ENCODE peak calls at places on chromosomes 6 and 20, in six cellular contexts. J, O, M, H, I and L are unnamed samples. For H3K27me3, the result is how much of the 10 kb centered on the place peaks cover.

GRCh38 chr20:667351-668034 is 8.1 kb downstream of the SCRT2 start:
- DNase-seq in I (peak), H (peak), O (peak), M (no peak), J (peak), L (peak)

GRCh38 chr20:43534016-43534415 is 24.8 kb upstream of the SGK2 start:
- DNase-seq in I (no peak), H (no peak), J (no peak), M (peak), O (no peak), L (no peak)

GRCh38 chr6:63351995-63352586 is 32.3 kb upstream of the LGSN start:
- DNase-seq in H (no peak), M (no peak), I (no peak), O (no peak), J (peak), L (no peak)

GRCh38 chr6:111011360-111012142 is 29.7 kb downstream of the RPF2 start:
- DNase-seq in J (peak), H (no peak), M (no peak), O (no peak), I (no peak), L (peak)

GRCh38 chr6:35089935-35090505 is 51.1 kb downstream of the TCP11 start:
- DNase-seq in I (no peak), M (no peak), H (no peak), J (peak), O (peak), L (peak)

GRCh38 chr20:10637062-10637559 is 36.7 kb downstream of the JAG1 start:
- DNase-seq in M (peak), I (no peak), H (no peak), O (no peak), J (peak), L (no peak)

GRCh38 chr6:163314791-163315404 is 99.6 kb upstream of the QKI start:
- DNase-seq in M (no peak), I (no peak), J (no peak), O (no peak), H (no peak), L (no peak)

GRCh38 chr6:123276439-123277045 is 280.5 kb downstream of the CLVS2 start:
- DNase-seq in J (no peak), I (no peak), H (no peak), M (no peak), O (no peak), L (peak)

GRCh38 chr6:15798856-15799255 is 136.0 kb upstream of the DTNBP1 start:
- DNase-seq in H (no peak), M (no peak), J (no peak), O (peak), I (no peak), L (no peak)

GRCh38 chr6:132931937-132932336 is 117.6 kb downstream of the RPS12 start:
- DNase-seq in H (no peak), M (no peak), O (no peak), J (peak), I (peak), L (no peak)

GRCh38 chr6:1820165-1820564 is 210.4 kb downstream of the FOXC1 start:
- DNase-seq in O (no peak), H (no peak), I (no peak), J (peak), M (no peak), L (no peak)

GRCh38 chr6:108556864-108557493 is 3.7 kb upstream of the FOXO3 start:
- DNase-seq in O (no peak), H (no peak), I (no peak), J (peak), M (no peak), L (peak)

GRCh38 chr6:160662842-160663241 is 1.2 kb downstream of the LPA start:
- DNase-seq in I (no peak), J (no peak), O (no peak), M (no peak), H (no peak), L (no peak)

GRCh38 chr20:11144114-11144513 is 470.3 kb upstream of the JAG1 start:
- DNase-seq in H (no peak), M (no peak), O (no peak), J (peak), I (no peak), L (no peak)

GRCh38 chr20:46964299-46965123 is 69.9 kb downstream of the EYA2 start:
- DNase-seq in I (no peak), H (no peak), J (no peak), O (no peak), M (no peak), L (no peak)

GRCh38 chr6:36052092-36052491 is 24.5 kb downstream of the MAPK14 start:
- DNase-seq in I (peak), H (no peak), M (no peak), O (no peak), J (no peak), L (no peak)

GRCh38 chr20:59431014-59431413 is 130.6 kb downstream of the EDN3 start:
- DNase-seq in O (no peak), I (no peak), H (no peak), M (no peak), J (no peak), L (no peak)

DNA sequence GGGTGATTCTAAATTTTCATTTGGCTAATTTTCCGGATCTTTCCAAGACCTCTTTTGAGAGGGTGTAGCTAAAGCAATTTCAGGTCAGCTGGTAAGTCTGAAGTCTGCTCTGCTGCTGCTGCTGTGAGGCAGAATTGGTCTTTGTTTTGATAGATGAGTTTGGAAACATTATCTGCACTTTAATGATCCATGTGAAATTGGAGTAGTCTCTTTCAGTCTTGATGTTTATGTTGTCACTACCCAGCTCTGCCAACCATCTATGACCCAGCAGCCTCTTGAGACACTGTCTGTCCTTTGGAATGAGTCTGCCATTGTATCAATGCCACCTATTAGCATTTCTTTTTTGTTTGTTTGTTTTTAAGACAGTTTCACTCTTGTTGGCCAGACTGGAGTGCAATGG is 44.1 kb downstream of the TXNDC5 start:
- DNase-seq in H (no peak), M (no peak), O (no peak), I (no peak), J (no peak), L (no peak)
- H3K27me3 ChIP-seq in H (under half), M (under half), O (under half), I (under half), J (under half), L (under half)

GRCh38 chr6:43489277-43490072 is 12.1 kb downstream of the TJAP1 start:
- DNase-seq in O (no peak), H (no peak), J (no peak), I (no peak), M (no peak), L (peak)

GRCh38 chr6:43492673-43493072 is 15.3 kb downstream of the TJAP1 start:
- DNase-seq in H (no peak), M (no peak), I (no peak), J (peak), O (no peak), L (peak)

GRCh38 chr6:43491750-43492661 is 14.6 kb downstream of the TJAP1 start:
- DNase-seq in O (no peak), H (peak), I (peak), J (peak), M (peak), L (peak)

GRCh38 chr6:43490523-43490939 is 13.2 kb downstream of the TJAP1 start:
- DNase-seq in M (no peak), J (no peak), H (no peak), I (no peak), O (no peak), L (peak)

DNA sequence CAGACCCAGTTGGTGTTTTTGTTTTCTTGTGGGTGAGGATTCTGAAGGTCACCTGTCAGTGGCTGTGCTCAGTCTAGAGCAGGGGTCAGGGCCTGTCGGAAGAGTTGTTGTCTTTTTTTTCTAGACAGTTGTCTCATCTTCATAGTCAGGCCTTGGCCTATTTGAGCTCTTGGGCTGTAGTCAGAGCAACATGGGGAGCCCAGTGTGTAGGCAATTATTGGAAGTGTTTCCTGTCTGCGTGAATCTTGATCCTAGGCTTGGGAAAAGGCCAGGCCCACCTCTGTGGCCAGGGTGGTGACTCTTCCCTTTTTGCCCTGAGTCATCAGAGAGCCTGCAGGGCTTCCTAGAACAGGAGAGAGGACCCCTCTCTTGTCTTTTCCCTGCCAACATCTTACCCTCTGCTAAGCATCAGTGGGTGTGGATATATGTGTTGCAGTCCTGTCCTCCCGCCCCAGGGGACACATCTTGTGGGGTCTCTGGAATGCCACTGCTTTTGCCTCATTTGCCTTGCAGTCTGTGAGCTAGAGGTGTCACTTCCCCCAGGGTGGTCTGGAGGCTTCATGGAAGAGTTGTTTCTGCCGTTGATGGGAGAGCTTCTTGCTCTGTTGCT is 11.4 kb downstream of the TJAP1 start:
- DNase-seq in I (no peak), J (peak), M (no peak), O (no peak), H (no peak), L (peak)
- H3K4me3 ChIP-seq in I (no peak), J (no peak), M (no peak), O (no peak), H (no peak), L (no peak)

DNA sequence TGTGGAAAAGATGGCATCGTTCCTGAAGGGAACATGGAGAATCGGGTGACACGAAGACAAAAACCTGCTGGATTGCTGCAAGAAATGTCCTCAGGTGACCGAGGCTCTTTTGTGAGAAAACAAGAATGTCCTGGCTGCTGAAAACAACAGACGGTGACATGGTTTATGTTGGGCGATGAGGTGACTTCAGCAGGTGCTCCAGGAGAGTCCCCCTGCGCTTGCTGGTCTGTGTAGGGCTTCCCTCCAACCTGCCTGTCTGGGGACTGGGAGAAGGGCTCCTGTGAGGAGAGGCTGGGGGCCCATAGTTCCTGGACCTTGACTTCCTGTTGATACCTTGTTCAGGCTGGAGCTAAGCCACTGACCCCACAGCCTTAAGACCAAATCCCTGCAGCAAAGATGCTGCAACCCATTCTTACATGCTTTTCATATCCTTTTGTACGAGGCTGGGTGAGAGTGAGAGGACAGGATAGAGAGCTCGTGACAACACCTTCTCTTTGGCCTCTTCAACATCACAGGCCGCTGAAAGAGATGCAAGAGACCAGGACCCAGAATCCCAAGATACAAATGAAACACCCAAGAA is 134.8 kb downstream of the CD83 start:
- DNase-seq in I (no peak), O (peak), M (no peak), H (no peak), J (no peak), L (no peak)
- H3K27me3 ChIP-seq in I (under half), O (under half), M (under half), H (under half), J (under half), L (under half)

DNA sequence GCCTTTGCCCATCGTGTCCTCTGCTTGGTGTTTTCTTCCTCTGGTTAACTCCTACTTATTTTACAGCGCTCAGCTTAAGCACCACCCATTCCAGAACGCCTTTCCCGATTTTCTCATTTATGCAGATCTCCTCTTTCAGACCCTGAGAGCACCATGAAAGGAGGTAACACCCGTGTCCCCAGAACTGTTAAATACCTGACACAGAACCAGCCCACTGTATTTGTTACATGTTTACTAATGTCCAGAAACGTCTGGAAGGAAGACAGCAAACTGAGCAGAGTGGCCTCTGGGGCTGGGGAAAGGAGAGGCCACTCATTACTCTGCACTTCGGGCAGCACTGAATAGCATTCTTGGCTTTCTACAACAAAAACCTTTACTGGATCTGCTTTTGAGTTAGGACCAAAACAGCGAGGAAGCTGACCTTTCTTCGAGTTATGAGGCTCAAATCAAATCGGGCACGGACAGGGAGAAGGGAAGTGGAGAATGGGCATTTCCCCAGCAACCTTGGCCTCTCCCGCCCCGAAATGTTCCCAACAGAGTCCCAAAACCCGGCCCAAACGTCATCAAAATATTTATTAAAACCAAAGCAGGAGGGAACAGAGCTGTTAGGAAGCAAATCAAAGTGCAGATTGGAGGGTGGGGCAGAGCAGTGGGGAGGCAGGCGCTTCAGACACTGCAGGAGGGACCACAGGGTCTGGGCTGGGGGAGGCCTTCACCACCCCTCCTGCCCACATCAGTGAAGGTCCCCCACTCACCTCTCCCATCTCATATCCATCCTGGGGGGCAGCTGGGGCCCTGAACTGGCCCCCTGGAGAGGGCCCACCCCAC is 1.1 kb upstream of the NECAB3 start:
- DNase-seq in J (no peak), I (peak), M (peak), O (no peak), H (no peak), L (peak)
- H3K4me3 ChIP-seq in J (peak), I (no peak), M (peak), O (peak), H (peak), L (peak)

DNA sequence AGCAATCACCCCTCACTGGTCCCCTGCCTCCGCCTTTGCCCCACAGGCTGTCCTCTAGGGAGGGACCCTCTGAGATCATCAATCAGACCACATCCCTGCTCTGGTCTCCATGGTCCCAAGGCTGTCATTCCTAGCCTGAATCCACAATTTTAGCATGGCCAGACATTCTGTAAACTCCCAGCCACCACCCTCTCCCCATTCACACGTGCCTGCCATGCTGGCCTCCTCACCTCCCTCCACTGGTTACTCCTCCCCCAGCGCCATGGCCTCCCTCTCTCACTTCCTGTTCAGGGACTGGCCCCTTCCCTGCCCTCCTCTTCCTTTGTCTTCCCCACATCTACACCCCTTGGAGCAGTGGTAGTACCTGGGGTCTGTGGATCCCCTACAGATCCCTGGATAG is 150.7 kb upstream of the MLN start:
- DNase-seq in M (no peak), H (no peak), I (no peak), J (no peak), O (no peak), L (peak)
- H3K27me3 ChIP-seq in M (under half), H (under half), I (under half), J (under half), O (under half), L (under half)

DNA sequence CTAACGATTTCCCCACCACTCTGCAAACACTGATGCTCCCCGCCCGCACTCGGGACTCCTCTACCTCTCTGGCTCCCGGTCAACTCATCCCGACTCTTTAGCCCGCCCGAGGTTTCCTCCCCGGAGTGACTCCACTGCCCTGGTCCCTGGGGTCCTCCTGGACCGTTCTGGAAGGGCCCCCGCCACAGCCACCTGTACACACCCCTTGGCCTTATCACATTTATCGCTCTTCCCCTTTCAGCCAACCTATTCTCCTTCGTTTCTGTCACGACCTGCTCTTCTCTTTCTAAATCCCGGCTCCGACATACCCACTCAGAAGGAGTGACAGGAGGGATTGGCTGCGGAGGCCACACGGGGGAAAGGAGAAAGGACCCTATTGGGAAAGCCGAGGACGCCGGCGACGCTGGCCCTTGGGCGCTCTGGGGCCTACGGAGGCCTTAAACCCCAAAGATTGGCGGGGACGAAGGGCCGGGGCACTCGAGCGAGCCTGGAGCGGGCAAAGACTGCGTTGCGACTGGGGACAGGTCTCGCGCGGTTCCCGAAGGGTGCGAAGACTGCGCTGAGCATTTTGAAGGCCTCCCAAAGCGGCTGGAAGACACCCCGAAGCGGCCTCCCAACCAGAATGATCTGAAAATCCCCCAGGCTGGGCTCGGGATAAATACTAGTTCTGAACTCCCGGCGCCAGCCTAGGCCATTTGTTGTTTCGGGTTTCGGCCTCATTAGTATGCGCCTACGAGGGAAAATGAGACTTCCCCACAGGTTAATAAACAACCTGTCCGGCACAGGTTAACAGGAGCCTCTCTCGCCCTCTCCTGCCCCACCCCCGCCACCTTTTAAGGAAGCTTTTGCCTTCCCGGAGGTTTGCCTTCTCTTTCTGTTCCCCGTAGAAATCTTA is 9.2 kb downstream of the SIM1 start:
- DNase-seq in M (no peak), I (no peak), H (no peak), O (no peak), J (no peak), L (peak)
- H3K4me3 ChIP-seq in M (no peak), I (no peak), H (no peak), O (peak), J (no peak), L (peak)

GRCh38 chr20:63258826-63259225 is 4.6 kb upstream of the NKAIN4 start:
- DNase-seq in H (no peak), I (no peak), M (no peak), J (peak), O (no peak), L (no peak)

GRCh38 chr20:63257629-63258028 is 3.4 kb upstream of the NKAIN4 start:
- DNase-seq in J (no peak), M (no peak), H (no peak), O (no peak), I (no peak), L (no peak)

GRCh38 chr20:63255911-63256704 is 1.8 kb upstream of the NKAIN4 start:
- DNase-seq in J (no peak), O (no peak), H (no peak), I (no peak), M (no peak), L (no peak)

GRCh38 chr20:63254536-63255384 is 497 bp upstream of the NKAIN4 start:
- DNase-seq in M (no peak), J (no peak), H (no peak), O (peak), I (no peak), L (peak)

GRCh38 chr20:63256954-63257353 is 2.7 kb upstream of the NKAIN4 start:
- DNase-seq in J (no peak), H (no peak), O (no peak), I (no peak), M (no peak), L (no peak)
- H3K27me3 ChIP-seq in J (half or more), H (half or more), O (under half), I (half or more), M (under half), L (under half)

DNA sequence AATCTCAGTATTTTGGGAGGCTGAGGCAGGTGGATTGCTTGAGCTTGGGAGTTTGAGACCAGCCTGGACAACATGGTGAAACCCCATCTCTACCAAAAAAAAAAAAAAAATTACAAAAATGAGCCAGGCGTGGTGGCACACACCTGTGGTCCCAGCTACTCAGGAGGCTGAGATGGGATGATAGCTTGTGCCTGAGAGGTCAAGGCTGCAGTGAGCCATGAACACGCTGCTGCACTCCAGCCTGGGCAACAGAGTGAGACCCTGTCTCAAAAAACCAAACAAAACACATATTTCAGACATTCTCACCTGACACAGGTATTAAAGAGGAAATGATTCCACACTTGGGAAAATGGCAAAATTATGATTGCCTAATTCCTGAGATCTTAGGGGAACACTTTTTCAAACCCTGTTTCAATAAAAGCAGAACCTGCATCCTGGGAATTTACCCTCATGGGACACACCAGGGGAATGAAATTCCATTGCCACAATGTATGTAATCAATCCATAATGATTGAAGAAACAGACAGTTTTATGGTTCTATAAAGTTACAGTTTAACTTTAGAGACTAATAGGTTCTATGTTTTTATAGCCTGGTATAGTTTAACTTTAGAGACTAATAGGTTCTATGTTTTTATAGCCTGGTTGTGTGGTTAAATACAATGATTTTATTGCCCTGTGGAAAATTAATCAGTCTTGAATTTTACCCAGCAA is 29.6 kb upstream of the DNAAF9 start:
- DNase-seq in M (no peak), J (no peak), O (no peak), I (no peak), H (no peak), L (no peak)
- H3K4me3 ChIP-seq in M (no peak), J (no peak), O (no peak), I (no peak), H (no peak), L (no peak)